ENCODE peak calls at places on chromosomes 13 and 19, in four cellular contexts. W is A549, U is K562, O is HepG2. P is an unnamed sample.

GRCh38 chr13:49443327-49443688 is 556 bp downstream of the CAB39L start:
- DNase-seq in W (peak), O (peak), U (no peak), P (peak)

GRCh38 chr13:44013666-44014291 is 134.1 kb downstream of the LACC1 start:
- DNase-seq in W (no peak), O (no peak), U (no peak), P (peak)

GRCh38 chr13:84400711-84401110 is 518.4 kb upstream of the SLITRK1 start:
- DNase-seq in U (no peak), W (no peak), O (no peak), P (peak)

GRCh38 chr19:28920269-28921066 is 292.5 kb downstream of the UQCRFS1 start:
- DNase-seq in U (no peak), W (no peak), O (no peak), P (peak)

GRCh38 chr19:4760285-4760650 is 31.3 kb upstream of the FEM1A start:
- DNase-seq in W (no peak), U (no peak), O (no peak), P (no peak)

GRCh38 chr13:46339035-46339666 is 47.9 kb downstream of the RUBCNL start:
- DNase-seq in O (no peak), W (no peak), U (no peak), P (peak)

GRCh38 chr19:17125728-17126677 is 50.4 kb downstream of the MYO9B start:
- DNase-seq in U (no peak), W (no peak), O (no peak), P (peak)

GRCh38 chr13:74557870-74558269 is 423.7 kb upstream of the KLF12 start:
- DNase-seq in U (no peak), W (no peak), O (no peak), P (no peak)

GRCh38 chr19:29445246-29445645 is 80.5 kb upstream of the VSTM2B start:
- DNase-seq in O (no peak), U (no peak), W (no peak), P (no peak)

GRCh38 chr19:48568345-48568886 is 16.4 kb downstream of the SULT2B1 start:
- DNase-seq in W (peak), O (peak), U (peak), P (peak)

GRCh38 chr13:23902975-23903905 is 5.9 kb upstream of the C1QTNF9B start:
- DNase-seq in W (no peak), U (no peak), O (no peak), P (no peak)

GRCh38 chr13:97212540-97213146 is 9.5 kb upstream of the MBNL2 start:
- DNase-seq in O (no peak), W (peak), U (no peak), P (peak)

GRCh38 chr13:97215325-97215724 is 6.8 kb upstream of the MBNL2 start:
- DNase-seq in U (no peak), W (no peak), O (no peak), P (no peak)

GRCh38 chr13:97211986-97212385 is 10.1 kb upstream of the MBNL2 start:
- DNase-seq in O (no peak), U (no peak), W (no peak), P (no peak)

GRCh38 chr13:97214921-97215320 is 7.2 kb upstream of the MBNL2 start:
- DNase-seq in O (no peak), W (no peak), U (no peak), P (no peak)

DNA sequence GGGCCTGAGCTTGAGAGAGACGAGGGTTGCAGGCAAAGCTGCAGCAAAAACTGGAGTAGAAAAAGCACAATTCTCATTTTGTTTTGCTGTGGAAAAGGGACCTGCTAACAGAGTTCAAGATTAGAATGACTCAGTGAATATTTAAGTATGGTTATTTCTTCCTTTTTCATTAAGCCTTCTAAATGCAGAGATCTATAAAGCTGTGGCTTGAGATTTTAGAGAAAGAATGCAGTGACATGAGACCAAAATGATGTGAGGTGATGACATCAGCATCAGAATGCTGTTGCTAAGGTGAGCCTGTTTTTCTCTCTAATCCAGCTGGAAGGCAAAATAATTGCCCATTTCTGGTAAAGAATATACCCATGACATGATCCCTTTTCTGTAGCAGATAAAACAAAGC is 10.8 kb upstream of the MBNL2 start:
- DNase-seq in O (no peak), U (no peak), W (no peak), P (peak)
- TF ChIP-seq MAZ in O (no peak), U (no peak), W (no peak), P (no peak)

DNA sequence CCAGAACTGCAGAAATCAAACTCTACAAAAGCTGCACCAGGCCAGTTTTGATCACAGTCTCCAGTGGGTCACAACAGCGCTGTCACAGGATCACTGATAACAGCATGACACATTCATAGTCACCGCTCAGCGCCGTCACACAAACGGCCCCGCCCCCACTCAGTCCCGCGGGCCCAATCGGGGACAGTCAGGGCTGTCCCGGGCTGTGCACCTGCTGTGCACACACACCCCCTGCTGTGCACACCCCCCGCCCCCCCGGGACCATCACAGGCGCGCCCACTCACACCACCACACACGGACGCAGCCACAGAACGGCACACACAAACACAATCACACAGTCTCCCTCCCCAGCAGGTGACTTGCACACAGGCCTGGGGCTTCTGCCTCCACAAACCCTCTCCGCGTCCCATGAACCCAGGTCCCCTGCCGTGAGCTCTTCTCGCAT is 435 bp upstream of the ZNF382 start:
- DNase-seq in U (no peak), W (no peak), O (peak), P (peak)
- TF ChIP-seq BHLHE40 in U (no peak), W (no peak), O (no peak), P (no peak)

GRCh38 chr19:15702590-15702930 is 25.3 kb upstream of the OR10H2 start:
- DNase-seq in U (peak), O (peak), W (peak), P (no peak)
- TF ChIP-seq MAZ in U (no peak), O (no peak), W (no peak), P (no peak)

GRCh38 chr19:33621065-33621785 is 528 bp upstream of the CHST8 start:
- DNase-seq in U (no peak), W (no peak), O (no peak), P (no peak)

GRCh38 chr19:33621811-33622504 is at the start of gene CHST8:
- DNase-seq in U (peak), W (no peak), O (no peak), P (no peak)

GRCh38 chr19:33622505-33622808 is 704 bp downstream of the CHST8 start:
- DNase-seq in O (no peak), U (no peak), W (no peak), P (no peak)

GRCh38 chr19:33624586-33625153 is 2.9 kb downstream of the CHST8 start:
- DNase-seq in U (no peak), O (no peak), W (no peak), P (no peak)

GRCh38 chr19:33622809-33623511 is 1.2 kb downstream of the CHST8 start:
- DNase-seq in W (no peak), O (no peak), U (no peak), P (no peak)
- TF ChIP-seq BHLHE40 in W (no peak), O (no peak), U (no peak), P (no peak)

GRCh38 chr13:87903568-87903967 is 232.4 kb downstream of the SLITRK5 start:
- DNase-seq in W (no peak), O (no peak), U (no peak), P (no peak)
- TF ChIP-seq MAZ in W (no peak), O (no peak), U (no peak), P (no peak)

GRCh38 chr13:27621116-27621365 is 651 bp upstream of the POLR1D start:
- DNase-seq in O (no peak), W (no peak), U (no peak), P (no peak)
- TF ChIP-seq BHLHE40 in O (no peak), W (no peak), U (no peak), P (no peak)

P was measured in IMR-90.